ENCODE peak calls at places on chromosomes 16 and 17, in six cellular contexts. Z is upper lobe of left lung, A is K562, K is GM12878, Q is suprapubic skin, X is stomach. L is an unnamed sample.

GRCh38 chr16:64211306-64211705 is 910.6 kb downstream of the CDH11 start:
- DNase-seq in K (no peak), Z (no peak), Q (no peak), A (no peak), X (no peak), L (no peak)

GRCh38 chr16:67882374-67883145 is 2.1 kb upstream of the NRN1L start:
- DNase-seq in A (no peak), Q (no peak), X (no peak), K (no peak), Z (no peak), L (no peak)

GRCh38 chr16:13554643-13555042 is 365.3 kb upstream of the ERCC4 start:
- DNase-seq in Q (no peak), A (no peak), X (no peak), K (no peak), Z (no peak), L (peak)

GRCh38 chr17:80565347-80566053 is 20.9 kb downstream of the RPTOR start:
- DNase-seq in K (no peak), Q (no peak), Z (peak), X (no peak), A (no peak), L (no peak)

GRCh38 chr17:58325289-58325726 is 3.3 kb downstream of the TSPOAP1 start:
- DNase-seq in A (no peak), Q (no peak), K (no peak), X (no peak), Z (peak), L (no peak)

GRCh38 chr17:55420776-55421178 is 858 bp downstream of the MMD start:
- DNase-seq in Q (peak), X (peak), A (peak), K (no peak), Z (peak), L (peak)

GRCh38 chr16:49701867-49702494 is 153.9 kb downstream of the ZNF423 start:
- DNase-seq in Q (peak), X (no peak), Z (no peak), A (no peak), K (no peak), L (no peak)

GRCh38 chr16:23903001-23903414 is 67.2 kb downstream of the PRKCB start:
- DNase-seq in Z (no peak), K (no peak), X (no peak), Q (no peak), A (peak), L (no peak)

GRCh38 chr16:87178177-87178863 is 138.9 kb downstream of the C16orf95 start:
- DNase-seq in A (no peak), K (no peak), Z (no peak), X (no peak), Q (no peak), L (no peak)
- TF ChIP-seq POLR2AphosphoS5 in A (no peak), K (no peak), Z (no peak), X (no peak), Q (no peak), L (no peak)

GRCh38 chr16:47311738-47312505 is 148.9 kb downstream of the ITFG1 start:
- DNase-seq in K (no peak), Q (no peak), Z (no peak), X (no peak), A (no peak), L (no peak)
- H3K4me3 ChIP-seq in K (no peak), Q (no peak), Z (no peak), X (no peak), A (no peak), L (no peak)

GRCh38 chr16:81964808-81965207 is 46.5 kb downstream of the SDR42E1 start:
- DNase-seq in Q (no peak), K (no peak), A (no peak), Z (no peak), X (no peak), L (no peak)
- TF ChIP-seq EP300 in Q (no peak), K (no peak), A (no peak), Z (no peak), X (no peak), L (no peak)

DNA sequence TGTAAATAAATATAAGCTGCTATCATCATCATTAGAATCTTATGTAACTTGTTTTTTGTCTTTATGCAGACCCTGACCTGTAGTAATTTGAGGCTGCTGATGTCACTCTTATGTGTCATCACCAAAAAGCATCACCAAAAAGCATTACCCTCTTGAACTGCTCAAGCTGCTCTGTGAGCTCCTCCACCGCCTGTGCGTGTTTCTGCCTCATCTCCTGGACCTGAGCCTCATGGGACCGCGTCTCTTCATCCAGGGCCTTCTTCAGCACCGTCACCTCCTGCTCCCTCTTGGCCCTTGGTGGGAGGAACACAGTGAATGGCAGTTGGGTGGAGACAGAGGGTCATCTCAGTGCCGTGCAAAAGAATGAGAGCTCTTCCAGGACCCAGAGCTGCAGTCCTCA is 82.4 kb downstream of the NDE1 start:
- DNase-seq in A (no peak), K (no peak), Z (no peak), X (no peak), Q (no peak), L (no peak)
- TF ChIP-seq POLR2AphosphoS5 in A (no peak), K (no peak), Z (no peak), X (no peak), Q (no peak), L (peak)

GRCh38 chr16:1258906-1259759 is 3.3 kb downstream of the TPSD1 start:
- DNase-seq in K (no peak), Q (no peak), X (no peak), A (no peak), Z (peak), L (no peak)
- H3K4me3 ChIP-seq in K (no peak), Q (peak), X (no peak), A (no peak), Z (no peak), L (no peak)